ENCODE peak calls at places on chromosome 7, in seven cellular contexts. One of them, this sample, is unnamed.

GRCh38 chr7:108380527-108380926 is 75.7 kb downstream of the NRCAM start:
- DNase-seq in right lobe of liver: no peak
- DNase-seq in adrenal gland: no peak
- DNase-seq in uterus: no peak
- DNase-seq in stomach: no peak
- DNase-seq in HepG2: no peak
- DNase-seq in Peyer's patch: no peak
- DNase-seq in this sample: no peak

GRCh38 chr7:43439631-43440401 is 143.1 kb upstream of the STK17A start:
- DNase-seq in right lobe of liver: peak
- DNase-seq in adrenal gland: peak
- DNase-seq in uterus: no peak
- DNase-seq in stomach: peak
- DNase-seq in HepG2: peak
- DNase-seq in Peyer's patch: peak
- DNase-seq in this sample: no peak

GRCh38 chr7:55191161-55191925 is 172.5 kb downstream of the EGFR start:
- DNase-seq in right lobe of liver: no peak
- DNase-seq in adrenal gland: no peak
- DNase-seq in uterus: no peak
- DNase-seq in stomach: no peak
- DNase-seq in HepG2: no peak
- DNase-seq in Peyer's patch: no peak
- DNase-seq in this sample: no peak

GRCh38 chr7:78020131-78020873 is 221.7 kb downstream of the PHTF2 start:
- DNase-seq in right lobe of liver: peak
- DNase-seq in adrenal gland: peak
- DNase-seq in uterus: peak
- DNase-seq in stomach: peak
- DNase-seq in HepG2: peak
- DNase-seq in Peyer's patch: no peak
- DNase-seq in this sample: no peak

GRCh38 chr7:129923709-129924108 is 29.1 kb downstream of the UBE2H start:
- DNase-seq in right lobe of liver: no peak
- DNase-seq in adrenal gland: no peak
- DNase-seq in uterus: no peak
- DNase-seq in stomach: no peak
- DNase-seq in HepG2: no peak
- DNase-seq in Peyer's patch: no peak
- DNase-seq in this sample: no peak

GRCh38 chr7:107951172-107951787 is 51.7 kb downstream of the LAMB1 start:
- DNase-seq in right lobe of liver: peak
- DNase-seq in adrenal gland: peak
- DNase-seq in uterus: no peak
- DNase-seq in stomach: peak
- DNase-seq in HepG2: no peak
- DNase-seq in Peyer's patch: no peak
- DNase-seq in this sample: no peak

GRCh38 chr7:148729984-148730733 is 31.5 kb downstream of the CUL1 start:
- DNase-seq in right lobe of liver: no peak
- DNase-seq in adrenal gland: no peak
- DNase-seq in uterus: no peak
- DNase-seq in stomach: no peak
- DNase-seq in HepG2: no peak
- DNase-seq in Peyer's patch: no peak
- DNase-seq in this sample: no peak

GRCh38 chr7:1463685-1464223 is 4.5 kb upstream of the MICALL2 start:
- DNase-seq in right lobe of liver: no peak
- DNase-seq in adrenal gland: no peak
- DNase-seq in uterus: no peak
- DNase-seq in stomach: no peak
- DNase-seq in HepG2: no peak
- DNase-seq in Peyer's patch: peak
- DNase-seq in this sample: no peak

GRCh38 chr7:105618016-105618296 is 36.7 kb upstream of the EFCAB10 start:
- DNase-seq in right lobe of liver: no peak
- DNase-seq in adrenal gland: no peak
- DNase-seq in uterus: no peak
- DNase-seq in stomach: no peak
- DNase-seq in HepG2: no peak
- DNase-seq in Peyer's patch: no peak
- DNase-seq in this sample: no peak

GRCh38 chr7:132580717-132581285 is 4.5 kb upstream of the PLXNA4 start:
- DNase-seq in right lobe of liver: peak
- DNase-seq in adrenal gland: peak
- DNase-seq in uterus: peak
- DNase-seq in stomach: peak
- DNase-seq in HepG2: peak
- DNase-seq in Peyer's patch: peak
- DNase-seq in this sample: no peak

GRCh38 chr7:41103331-41103730 is 599.6 kb downstream of the INHBA start:
- DNase-seq in right lobe of liver: no peak
- DNase-seq in adrenal gland: no peak
- DNase-seq in uterus: no peak
- DNase-seq in stomach: no peak
- DNase-seq in HepG2: no peak
- DNase-seq in Peyer's patch: no peak
- DNase-seq in this sample: no peak

GRCh38 chr7:84999450-84999849 is 187.4 kb downstream of the SEMA3D start:
- DNase-seq in right lobe of liver: no peak
- DNase-seq in adrenal gland: no peak
- DNase-seq in uterus: no peak
- DNase-seq in stomach: no peak
- DNase-seq in HepG2: no peak
- DNase-seq in Peyer's patch: no peak
- DNase-seq in this sample: no peak

GRCh38 chr7:13998866-13999265 is 9.4 kb upstream of the ETV1 start:
- DNase-seq in right lobe of liver: no peak
- DNase-seq in adrenal gland: no peak
- DNase-seq in uterus: no peak
- DNase-seq in stomach: no peak
- DNase-seq in HepG2: no peak
- DNase-seq in Peyer's patch: no peak
- DNase-seq in this sample: no peak

GRCh38 chr7:70647801-70648491 is 484.0 kb upstream of the GALNT17 start:
- DNase-seq in right lobe of liver: no peak
- DNase-seq in adrenal gland: no peak
- DNase-seq in uterus: no peak
- DNase-seq in stomach: peak
- DNase-seq in HepG2: no peak
- DNase-seq in Peyer's patch: no peak
- DNase-seq in this sample: no peak

GRCh38 chr7:147541261-147541660 is 1049.3 kb upstream of the C7orf33 start:
- DNase-seq in right lobe of liver: no peak
- DNase-seq in adrenal gland: no peak
- DNase-seq in uterus: no peak
- DNase-seq in stomach: no peak
- DNase-seq in HepG2: no peak
- DNase-seq in Peyer's patch: no peak
- DNase-seq in this sample: no peak

GRCh38 chr7:90212149-90212495 is 582 bp downstream of the STEAP2 start:
- DNase-seq in right lobe of liver: no peak
- DNase-seq in adrenal gland: no peak
- DNase-seq in uterus: no peak
- DNase-seq in stomach: no peak
- DNase-seq in HepG2: no peak
- DNase-seq in Peyer's patch: no peak
- DNase-seq in this sample: no peak

GRCh38 chr7:35026154-35026553 is 11.1 kb downstream of the DPY19L1 start:
- DNase-seq in right lobe of liver: no peak
- DNase-seq in adrenal gland: no peak
- DNase-seq in uterus: no peak
- DNase-seq in stomach: no peak
- DNase-seq in HepG2: no peak
- DNase-seq in Peyer's patch: no peak
- DNase-seq in this sample: no peak

GRCh38 chr7:68888971-68889385 is 709.3 kb upstream of the AUTS2 start:
- DNase-seq in right lobe of liver: no peak
- DNase-seq in adrenal gland: no peak
- DNase-seq in uterus: no peak
- DNase-seq in stomach: no peak
- DNase-seq in HepG2: no peak
- DNase-seq in Peyer's patch: no peak
- DNase-seq in this sample: no peak

GRCh38 chr7:30796105-30796869 is 25.1 kb downstream of the MINDY4 start:
- DNase-seq in right lobe of liver: no peak
- DNase-seq in adrenal gland: no peak
- DNase-seq in uterus: no peak
- DNase-seq in stomach: no peak
- DNase-seq in HepG2: no peak
- DNase-seq in Peyer's patch: no peak
- DNase-seq in this sample: no peak

GRCh38 chr7:98617051-98617959 is at the start of gene NPTX2:
- DNase-seq in right lobe of liver: no peak
- DNase-seq in adrenal gland: peak
- DNase-seq in uterus: no peak
- DNase-seq in stomach: no peak
- DNase-seq in HepG2: no peak
- DNase-seq in Peyer's patch: peak
- DNase-seq in this sample: no peak

DNA sequence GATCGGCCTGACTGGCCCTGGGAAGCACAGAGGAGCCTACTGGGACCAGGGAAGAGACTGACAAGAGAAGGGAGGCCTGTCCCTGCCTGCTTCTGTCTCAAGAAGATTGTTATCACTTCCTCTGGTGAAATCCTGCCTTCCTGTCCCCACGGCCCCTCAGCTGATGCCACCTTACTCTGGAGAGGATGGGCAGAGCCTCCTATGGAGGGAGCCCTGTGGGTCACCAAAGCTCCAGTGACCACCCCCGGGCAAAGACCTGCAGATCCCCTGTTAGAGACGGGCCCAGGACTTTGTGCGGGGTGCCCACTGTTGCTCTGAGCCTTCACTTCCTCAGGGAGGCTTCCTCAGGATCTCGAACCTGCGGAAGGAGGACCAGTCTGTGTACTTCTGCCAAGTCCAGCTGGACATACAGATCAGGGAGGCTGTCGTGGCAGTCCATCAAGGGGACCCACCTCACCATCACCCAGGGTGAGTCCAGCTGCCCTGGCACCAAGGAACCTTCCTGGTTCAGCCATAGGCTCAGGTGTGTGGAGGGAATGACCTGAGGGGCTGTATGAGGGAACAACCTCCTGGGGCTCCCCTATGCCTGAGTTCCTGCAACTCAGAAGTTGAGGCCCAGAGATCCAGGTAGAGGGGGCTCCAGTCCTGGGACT is 1.4 kb upstream of the PILRB start:
- DNase-seq in right lobe of liver: no peak
- DNase-seq in adrenal gland: no peak
- DNase-seq in uterus: no peak
- DNase-seq in stomach: no peak
- DNase-seq in HepG2: no peak
- DNase-seq in Peyer's patch: peak
- DNase-seq in this sample: no peak
- TF ChIP-seq POLR2A in right lobe of liver: no peak
- TF ChIP-seq POLR2A in adrenal gland: no peak
- TF ChIP-seq POLR2A in uterus: no peak
- TF ChIP-seq POLR2A in stomach: no peak
- TF ChIP-seq POLR2A in HepG2: no peak
- TF ChIP-seq POLR2A in Peyer's patch: no peak
- TF ChIP-seq POLR2A in this sample: no peak

GRCh38 chr7:101990811-101991418 is 173.5 kb downstream of the CUX1 start:
- DNase-seq in right lobe of liver: no peak
- DNase-seq in adrenal gland: no peak
- DNase-seq in uterus: no peak
- DNase-seq in stomach: no peak
- DNase-seq in HepG2: no peak
- DNase-seq in Peyer's patch: no peak
- DNase-seq in this sample: no peak
- H3K4me3 ChIP-seq in right lobe of liver: no peak
- H3K4me3 ChIP-seq in adrenal gland: no peak
- H3K4me3 ChIP-seq in uterus: no peak
- H3K4me3 ChIP-seq in stomach: no peak
- H3K4me3 ChIP-seq in HepG2: no peak
- H3K4me3 ChIP-seq in Peyer's patch: no peak
- H3K4me3 ChIP-seq in this sample: no peak

GRCh38 chr7:5679047-5679740 is 102.3 kb downstream of the RNF216 start:
- DNase-seq in right lobe of liver: no peak
- DNase-seq in adrenal gland: no peak
- DNase-seq in uterus: no peak
- DNase-seq in stomach: no peak
- DNase-seq in HepG2: no peak
- DNase-seq in Peyer's patch: no peak
- DNase-seq in this sample: no peak

GRCh38 chr7:5677538-5678294 is 103.7 kb downstream of the RNF216 start:
- DNase-seq in right lobe of liver: peak
- DNase-seq in adrenal gland: peak
- DNase-seq in uterus: peak
- DNase-seq in stomach: peak
- DNase-seq in HepG2: peak
- DNase-seq in Peyer's patch: no peak
- DNase-seq in this sample: no peak

GRCh38 chr7:5681423-5681822 is 100.0 kb downstream of the RNF216 start:
- DNase-seq in right lobe of liver: no peak
- DNase-seq in adrenal gland: no peak
- DNase-seq in uterus: no peak
- DNase-seq in stomach: no peak
- DNase-seq in HepG2: no peak
- DNase-seq in Peyer's patch: no peak
- DNase-seq in this sample: no peak

GRCh38 chr7:5679741-5680473 is 101.6 kb downstream of the RNF216 start:
- DNase-seq in right lobe of liver: peak
- DNase-seq in adrenal gland: peak
- DNase-seq in uterus: no peak
- DNase-seq in stomach: no peak
- DNase-seq in HepG2: no peak
- DNase-seq in Peyer's patch: no peak
- DNase-seq in this sample: no peak

GRCh38 chr7:5678295-5679046 is 103.0 kb downstream of the RNF216 start:
- DNase-seq in right lobe of liver: no peak
- DNase-seq in adrenal gland: no peak
- DNase-seq in uterus: no peak
- DNase-seq in stomach: no peak
- DNase-seq in HepG2: no peak
- DNase-seq in Peyer's patch: no peak
- DNase-seq in this sample: no peak
- TF ChIP-seq POLR2A in right lobe of liver: no peak
- TF ChIP-seq POLR2A in adrenal gland: no peak
- TF ChIP-seq POLR2A in uterus: no peak
- TF ChIP-seq POLR2A in stomach: no peak
- TF ChIP-seq POLR2A in HepG2: no peak
- TF ChIP-seq POLR2A in Peyer's patch: no peak
- TF ChIP-seq POLR2A in this sample: no peak

GRCh38 chr7:101099969-101100781 is 14.9 kb downstream of the TRIM56 start:
- DNase-seq in right lobe of liver: peak
- DNase-seq in adrenal gland: peak
- DNase-seq in uterus: peak
- DNase-seq in stomach: peak
- DNase-seq in HepG2: peak
- DNase-seq in Peyer's patch: peak
- DNase-seq in this sample: peak
- H3K4me3 ChIP-seq in right lobe of liver: no peak
- H3K4me3 ChIP-seq in adrenal gland: no peak
- H3K4me3 ChIP-seq in uterus: no peak
- H3K4me3 ChIP-seq in stomach: no peak
- H3K4me3 ChIP-seq in HepG2: peak
- H3K4me3 ChIP-seq in Peyer's patch: no peak
- H3K4me3 ChIP-seq in this sample: no peak

GRCh38 chr7:27202018-27202740 is 2.3 kb upstream of the HOXA13 start:
- DNase-seq in right lobe of liver: no peak
- DNase-seq in adrenal gland: no peak
- DNase-seq in uterus: no peak
- DNase-seq in stomach: no peak
- DNase-seq in HepG2: no peak
- DNase-seq in Peyer's patch: peak
- DNase-seq in this sample: no peak
- TF ChIP-seq POLR2A in right lobe of liver: no peak
- TF ChIP-seq POLR2A in adrenal gland: no peak
- TF ChIP-seq POLR2A in uterus: no peak
- TF ChIP-seq POLR2A in stomach: no peak
- TF ChIP-seq POLR2A in HepG2: no peak
- TF ChIP-seq POLR2A in Peyer's patch: no peak
- TF ChIP-seq POLR2A in this sample: no peak